ENCODE peak calls at places on chromosomes 4 and X, in ten cellular contexts. Q is D341Med; S is AG10803; L is T-cell; M is cardiac muscle cell; Y is H7; T is anterior cingulate cortex; G is activated B cell treated with CpG ODN at 0.5 μM for 24 hours; Z is kidney; A is stimulated activated CD4-positive, alpha-beta T cell treated with anti-CD3 and anti-CD28 coated beads, Interleukin-12 subunit alpha, Interleukin-12 subunit beta, amount 100 ng/mL, for 48 hours. P is an unnamed sample.

GRCh38 chrX:117973175-117974075 is 143.2 kb downstream of the KLHL13 start:
- DNase-seq in S (no peak), T (no peak), L (no peak), G (no peak), Q (no peak), A (no peak), M (peak; percentile 7), Z (no peak), Y (peak; percentile 8), P (no peak)

GRCh38 chrX:137427061-137427778 is 138.7 kb upstream of the ZIC3 start:
- DNase-seq in G (no peak), T (no peak), Q (no peak), S (no peak), A (no peak), Z (no peak), Y (peak; percentile 80), M (peak; percentile 12), L (no peak), P (no peak)

GRCh38 chrX:30659421-30659820 is 6.2 kb downstream of the GK start:
- DNase-seq in G (no peak), Z (no peak), S (peak; percentile 83), M (no peak), T (no peak), A (no peak), L (no peak), Q (no peak), Y (no peak), P (no peak)

GRCh38 chrX:63784902-63785692 is at the start of gene ARHGEF9:
- DNase-seq in G (no peak), L (no peak), Z (peak; percentile 74), M (peak; percentile 73), T (peak; percentile 32), A (no peak), Q (no peak), Y (peak; percentile 78), S (peak; percentile 3), P (no peak)

GRCh38 chrX:11893933-11894710 is 136.1 kb downstream of the MSL3 start:
- DNase-seq in T (no peak), Q (no peak), L (no peak), G (no peak), M (no peak), Z (no peak), S (no peak), A (no peak), Y (no peak), P (no peak)

GRCh38 chr4:109921384-109921808 is 8.7 kb downstream of the EGF start:
- DNase-seq in A (no peak), L (no peak), M (no peak), Y (peak; percentile 35), Q (no peak), S (peak; percentile 96), G (no peak), Z (no peak), T (no peak), P (peak; percentile 5)

GRCh38 chr4:154709550-154709949 is 34.2 kb upstream of the LRAT start:
- DNase-seq in L (no peak), S (no peak), Q (no peak), A (no peak), Z (no peak), G (no peak), Y (no peak), M (no peak), T (no peak), P (no peak)

GRCh38 chr4:41506071-41506470 is 31.9 kb upstream of the LIMCH1 start:
- DNase-seq in Y (no peak), Q (no peak), Z (no peak), S (peak; percentile 44), L (no peak), T (no peak), A (no peak), G (no peak), M (no peak), P (no peak)

GRCh38 chr4:32658019-32658418 is 1937.8 kb downstream of the PCDH7 start:
- DNase-seq in Q (no peak), M (no peak), T (no peak), A (no peak), G (no peak), S (no peak), Y (no peak), L (no peak), Z (no peak), P (no peak)

GRCh38 chr4:7256989-7257810 is 64.9 kb downstream of the SORCS2 start:
- DNase-seq in S (peak; percentile 62), A (no peak), Q (no peak), G (no peak), Z (peak; percentile 57), L (no peak), M (peak; percentile 60), T (no peak), Y (no peak), P (no peak)

GRCh38 chrX:39152106-39152649 is 350.9 kb downstream of the MID1IP1 start:
- DNase-seq in Q (peak; percentile 70), A (no peak), T (no peak), S (no peak), G (peak; percentile 23), Y (peak; percentile 73), L (peak; percentile 30), M (peak; percentile 76), Z (no peak), P (peak; percentile 95)

GRCh38 chr4:107740950-107741701 is 21.1 kb upstream of the PAPSS1 start:
- DNase-seq in Y (no peak), S (peak; percentile 64), Z (peak; percentile 79), T (peak; percentile 11), A (no peak), G (no peak), Q (no peak), M (no peak), L (no peak), P (no peak)

GRCh38 chrX:46326161-46326560 is 219.1 kb downstream of the ZNF674 start:
- DNase-seq in A (no peak), Y (no peak), Q (no peak), S (peak; percentile 20), L (no peak), G (no peak), Z (no peak), M (no peak), T (no peak), P (no peak)

GRCh38 chr4:154049457-154050181 is 260.7 kb upstream of the SFRP2 start:
- DNase-seq in Y (peak; percentile 81), T (no peak), S (peak; percentile 90), Q (peak; percentile 67), L (no peak), G (no peak), M (peak; percentile 22), A (no peak), Z (no peak), P (no peak)

P was measured in NCI-H2227 treated with DMSO at 0.1 percent for 48 hours.